ENCODE peak calls at places on chromosome 5, in four cellular contexts. K is SK-N-SH, A is K562, C is GM12878. M is an unnamed sample.

GRCh38 chr5:114305402-114306207 is 56.3 kb upstream of the KCNN2 start:
- DNase-seq in K (no peak), A (no peak), C (no peak), M (no peak)

GRCh38 chr5:13354611-13355010 is 589.9 kb downstream of the DNAH5 start:
- DNase-seq in K (no peak), A (no peak), C (no peak), M (no peak)

GRCh38 chr5:102511666-102512065 is 12.9 kb upstream of the SLCO6A1 start:
- DNase-seq in K (no peak), A (no peak), C (no peak), M (no peak)

GRCh38 chr5:96601811-96602244 is 60.3 kb upstream of the CAST start:
- DNase-seq in K (peak; percentile 67), A (peak; percentile 60), C (peak; percentile 16), M (peak; percentile 19)

GRCh38 chr5:10069781-10070313 is 179.8 kb downstream of the ATPSCKMT start:
- DNase-seq in K (peak; percentile 29), A (no peak), C (no peak), M (no peak)

GRCh38 chr5:77015938-77016569 is 14.2 kb upstream of the AGGF1 start:
- DNase-seq in K (no peak), A (peak; percentile 21), C (no peak), M (no peak)

GRCh38 chr5:173882632-173883031 is 5.5 kb upstream of the CPEB4 start:
- DNase-seq in K (no peak), A (no peak), C (no peak), M (no peak)

GRCh38 chr5:39478851-39479250 is 54.1 kb upstream of the DAB2 start:
- DNase-seq in K (no peak), A (no peak), C (no peak), M (no peak)

GRCh38 chr5:109313123-109313522 is 96.7 kb downstream of the PJA2 start:
- DNase-seq in K (no peak), A (no peak), C (no peak), M (no peak)

GRCh38 chr5:142508027-142508426 is 177.9 kb downstream of the FGF1 start:
- DNase-seq in K (no peak), A (no peak), C (no peak), M (no peak)

GRCh38 chr5:135800656-135801055 is 33.8 kb upstream of the SLC25A48 start:
- DNase-seq in K (no peak), A (no peak), C (no peak), M (no peak)

GRCh38 chr5:53333160-53333559 is 147.3 kb upstream of the FST start:
- DNase-seq in K (no peak), A (no peak), C (no peak), M (no peak)

GRCh38 chr5:101897914-101898313 is 398.2 kb downstream of the SLCO4C1 start:
- DNase-seq in K (peak; percentile 8), A (no peak), C (peak; percentile 1), M (no peak)

GRCh38 chr5:30405821-30406220 is 787.7 kb upstream of the CDH6 start:
- DNase-seq in K (no peak), A (no peak), C (no peak), M (no peak)

GRCh38 chr5:73812962-73813588 is 187.1 kb downstream of the ARHGEF28 start:
- DNase-seq in K (no peak), A (no peak), C (no peak), M (no peak)

GRCh38 chr5:96714951-96715451 is 52.8 kb downstream of the CAST start:
- DNase-seq in K (no peak), A (no peak), C (no peak), M (no peak)

GRCh38 chr5:150266807-150267408 is 22.7 kb downstream of the CAMK2A start:
- DNase-seq in K (peak; percentile 53), A (no peak), C (no peak), M (no peak)

GRCh38 chr5:132049559-132049958 is 10.9 kb upstream of the IL3 start:
- DNase-seq in K (no peak), A (no peak), C (no peak), M (no peak)

GRCh38 chr5:172844577-172844838 is 10.5 kb downstream of the ERGIC1 start:
- DNase-seq in K (no peak), A (no peak), C (no peak), M (no peak)

GRCh38 chr5:81708889-81709288 is 42.0 kb downstream of the SSBP2 start:
- DNase-seq in K (no peak), A (no peak), C (no peak), M (no peak)

GRCh38 chr5:133983674-133984073 is 15.2 kb upstream of the C5orf15 start:
- DNase-seq in K (no peak), A (no peak), C (no peak), M (no peak)

GRCh38 chr5:177265395-177265794 is 38.1 kb downstream of the RAB24 start:
- DNase-seq in K (no peak), A (no peak), C (no peak), M (no peak)

GRCh38 chr5:117665121-117665520 is 1090.5 kb upstream of the SEMA6A start:
- DNase-seq in K (no peak), A (no peak), C (no peak), M (no peak)

GRCh38 chr5:33595303-33595702 is 154.5 kb downstream of the TARS1 start:
- DNase-seq in K (peak; percentile 10), A (no peak), C (no peak), M (no peak)

GRCh38 chr5:41279040-41279439 is 65.7 kb upstream of the C6 start:
- DNase-seq in K (no peak), A (no peak), C (no peak), M (no peak)

GRCh38 chr5:168017313-168017712 is 274.1 kb upstream of the WWC1 start:
- DNase-seq in K (no peak), A (no peak), C (no peak), M (no peak)

GRCh38 chr5:147836439-147836838 is 5.0 kb upstream of the SPINK1 start:
- DNase-seq in K (no peak), A (no peak), C (no peak), M (no peak)

GRCh38 chr5:34957299-34957698 is 27.9 kb downstream of the DNAJC21 start:
- DNase-seq in K (no peak), A (no peak), C (no peak), M (no peak)

GRCh38 chr5:5572983-5573797 is 150.7 kb downstream of the ICE1 start:
- DNase-seq in K (no peak), A (no peak), C (no peak), M (no peak)

GRCh38 chr5:61030163-61030482 is 85.1 kb downstream of the NDUFAF2 start:
- DNase-seq in K (peak; percentile 48), A (no peak), C (no peak), M (no peak)

GRCh38 chr5:173016621-173017046 is 33.1 kb downstream of the ATP6V0E1 start:
- DNase-seq in K (no peak), A (no peak), C (no peak), M (no peak)

GRCh38 chr5:41213340-41213739 is at the start of gene C6:
- DNase-seq in K (no peak), A (no peak), C (no peak), M (no peak)

GRCh38 chr5:59592101-59592500 is 301.4 kb downstream of the PDE4D start:
- DNase-seq in K (no peak), A (no peak), C (no peak), M (no peak)

GRCh38 chr5:108315829-108316228 is 66.1 kb downstream of the FBXL17 start:
- DNase-seq in K (no peak), A (no peak), C (no peak), M (no peak)

GRCh38 chr5:399296-400281 is 43.4 kb upstream of the EXOC3 start:
- DNase-seq in K (peak; percentile 71), A (no peak), C (peak; percentile 49), M (peak; percentile 89)

GRCh38 chr5:402615-403359 is 40.2 kb upstream of the EXOC3 start:
- DNase-seq in K (no peak), A (no peak), C (peak; percentile 91), M (no peak)

GRCh38 chr5:398475-399295 is 44.3 kb upstream of the EXOC3 start:
- DNase-seq in K (peak; percentile 22), A (no peak), C (no peak), M (peak; percentile 56)

GRCh38 chr5:401216-402034 is 41.6 kb upstream of the EXOC3 start:
- DNase-seq in K (no peak), A (no peak), C (no peak), M (no peak)

DNA sequence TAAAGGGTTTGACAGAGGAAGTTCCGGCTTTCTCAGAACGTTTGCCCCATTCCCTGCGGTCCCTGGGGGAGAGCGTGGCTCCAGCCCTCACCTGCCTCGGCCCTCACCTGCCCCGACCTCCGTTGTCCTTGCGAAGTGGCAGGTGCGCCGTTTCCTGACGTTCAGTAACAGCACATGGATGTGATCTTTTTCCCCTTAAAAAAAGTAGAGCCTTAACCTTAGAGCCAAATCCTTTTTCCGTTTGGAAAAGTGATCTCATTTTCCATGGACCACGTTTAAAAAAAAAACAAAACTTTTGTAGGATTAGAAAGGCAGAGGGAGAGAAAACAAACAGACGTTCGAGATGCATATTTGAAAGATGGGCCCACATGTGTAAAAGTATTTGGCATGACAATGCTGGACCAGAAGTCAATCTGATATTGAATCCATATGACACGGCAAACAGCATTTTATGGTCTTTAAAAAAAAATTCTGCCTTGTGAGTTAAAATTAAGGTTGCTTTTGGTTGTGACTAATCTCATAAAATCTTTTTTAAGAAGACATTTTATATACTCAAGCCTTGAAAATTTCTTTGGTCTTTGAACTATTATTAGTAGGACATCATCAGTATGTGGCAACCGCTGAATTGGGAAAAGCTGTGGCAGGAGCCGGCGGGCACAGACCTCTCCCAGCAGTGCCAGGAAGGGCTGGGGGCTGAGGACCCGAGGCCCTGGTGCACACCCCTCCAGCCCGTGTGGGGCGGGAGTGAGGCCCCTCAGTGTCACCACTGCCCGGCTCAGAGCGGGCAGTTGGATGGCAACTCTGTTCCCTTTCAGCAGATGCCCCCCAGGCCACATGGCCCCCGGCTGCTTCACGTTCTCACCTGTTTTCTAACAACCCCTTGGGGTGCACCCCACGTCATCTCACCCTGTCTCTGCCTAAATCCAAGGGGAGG is 42.4 kb upstream of the EXOC3 start:
- DNase-seq in K (peak; percentile 2), A (no peak), C (no peak), M (peak; percentile 39)
- TF ChIP-seq MAX in K (no peak), A (no peak), C (no peak), M (no peak)

DNA sequence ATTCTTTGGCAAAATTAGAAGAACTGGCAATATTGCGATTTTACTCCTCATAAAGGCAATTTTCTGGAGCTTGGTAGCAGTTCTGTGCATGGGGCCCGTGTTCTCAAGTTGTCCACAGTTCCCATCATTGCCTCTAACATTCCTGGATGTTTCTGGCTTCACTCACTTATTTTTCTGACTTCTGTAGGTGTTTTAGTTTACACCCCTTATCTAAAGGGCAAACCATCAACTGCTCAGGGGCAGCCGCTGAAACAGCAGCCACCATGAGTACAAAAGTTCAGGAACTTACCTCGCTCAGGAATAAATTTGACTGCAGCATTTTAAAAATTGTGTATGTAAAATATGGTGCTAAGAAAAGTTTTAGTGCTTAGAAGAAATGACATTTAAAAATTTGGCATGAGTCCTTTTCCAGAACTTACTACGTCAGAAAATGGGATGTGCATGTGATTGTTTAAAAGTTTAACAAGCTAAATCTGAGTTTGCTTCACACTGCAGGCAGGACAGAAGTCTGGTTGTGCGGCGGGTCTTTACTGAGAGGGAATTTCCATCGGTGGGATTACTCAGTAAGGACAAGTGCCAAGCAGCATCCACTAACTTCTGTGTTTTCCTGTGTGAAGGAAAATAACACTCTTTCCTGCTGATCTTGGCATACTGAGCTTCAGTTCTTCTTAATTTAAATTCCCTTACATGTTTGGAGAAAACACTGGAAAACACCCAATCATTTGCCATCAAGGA is 261.7 kb downstream of the MAT2B start:
- DNase-seq in K (no peak), A (no peak), C (no peak), M (no peak)
- TF ChIP-seq USF1 in K (no peak), A (no peak), C (no peak), M (no peak)

GRCh38 chr5:165188555-165189260 is 1683.3 kb downstream of the MAT2B start:
- DNase-seq in K (no peak), A (no peak), C (no peak), M (no peak)
- TF ChIP-seq MAX in K (no peak), A (no peak), C (no peak), M (no peak)

GRCh38 chr5:36200513-36200912 is 41.2 kb downstream of the NADK2 start:
- DNase-seq in K (no peak), A (no peak), C (no peak), M (no peak)
- TF ChIP-seq USF1 in K (no peak), A (no peak), C (no peak), M (no peak)

M was measured in WTC11.